ENCODE peak calls at places on chromosomes 11 and 22, in ten cellular contexts. G is posterior cingulate gyrus; T is activated naive CD8-positive, alpha-beta T cell treated with anti-CD3 and anti-CD28 coated beads for 36 hours; C is iPS DF 6.9; P is stromal cell of bone marrow; D is stimulated activated CD4-positive, alpha-beta T cell treated with anti-CD3 and anti-CD28 coated beads, Interleukin-4, amount 100 ng/mL, for 48 hours; I is effector CD4-positive, alpha-beta T cell; O is WTC11; Q is posterior vena cava; S is activated T-helper 1 cell treated with anti-CD3 and anti-CD28 coated beads, Interleukin-2, amount 50 U/mL, for 16 hours. R is an unnamed sample.

GRCh38 chr11:41534861-41535260 is 75.4 kb upstream of the LRRC4C start:
- DNase-seq in G (no peak), P (no peak), D (no peak), C (no peak), O (no peak), I (no peak), T (no peak), Q (no peak), S (no peak), R (no peak)

GRCh38 chr22:43018615-43019014 is 3.7 kb upstream of the PACSIN2 start:
- DNase-seq in C (no peak), P (no peak), I (no peak), D (no peak), S (no peak), Q (no peak), G (no peak), O (no peak), T (no peak), R (no peak)

GRCh38 chr11:132685174-132685611 is 847.1 kb downstream of the OPCML start:
- DNase-seq in C (no peak), Q (no peak), G (no peak), O (no peak), T (no peak), P (peak), I (no peak), D (no peak), S (no peak), R (peak)

GRCh38 chr22:50498322-50498861 is 9.1 kb downstream of the LMF2 start:
- DNase-seq in P (no peak), I (peak), S (peak), D (peak), O (peak), T (peak), C (no peak), Q (no peak), G (no peak), R (peak)

GRCh38 chr11:17076517-17077239 is 789 bp downstream of the RPS13 start:
- DNase-seq in T (no peak), Q (no peak), O (no peak), S (no peak), P (no peak), G (no peak), C (no peak), I (no peak), D (no peak), R (no peak)

GRCh38 chr11:62889484-62890437 is 9.1 kb downstream of the SLC3A2 start:
- DNase-seq in G (no peak), I (no peak), C (no peak), T (no peak), S (no peak), Q (no peak), O (no peak), P (no peak), D (no peak), R (peak)

GRCh38 chr11:74000307-74000630 is 8.6 kb downstream of the UCP3 start:
- DNase-seq in I (no peak), O (no peak), P (no peak), G (no peak), C (no peak), D (no peak), S (no peak), T (no peak), Q (peak), R (no peak)

GRCh38 chr11:28447226-28447625 is 339.0 kb downstream of the METTL15 start:
- DNase-seq in O (no peak), G (no peak), D (no peak), S (no peak), I (no peak), P (no peak), T (no peak), Q (no peak), C (no peak), R (no peak)

GRCh38 chr11:114284021-114284420 is 12.2 kb upstream of the NNMT start:
- DNase-seq in D (no peak), G (no peak), O (no peak), S (no peak), Q (no peak), I (no peak), T (no peak), P (no peak), C (no peak), R (no peak)

GRCh38 chr22:39312410-39312809 is 7.0 kb downstream of the RPL3 start:
- DNase-seq in I (no peak), Q (no peak), D (no peak), T (no peak), S (no peak), P (no peak), C (no peak), G (no peak), O (no peak), R (no peak)

GRCh38 chr11:66842501-66842895 is 743 bp upstream of the RCE1 start:
- DNase-seq in Q (no peak), C (no peak), I (no peak), S (no peak), T (no peak), D (no peak), G (no peak), O (no peak), P (no peak), R (no peak)

GRCh38 chr22:19527861-19528417 is 3.7 kb upstream of the CLDN5 start:
- DNase-seq in P (peak), G (no peak), C (no peak), D (no peak), T (no peak), O (no peak), I (no peak), Q (peak), S (no peak), R (no peak)

GRCh38 chr11:18046116-18046777 is at the start of gene TPH1:
- DNase-seq in T (no peak), P (peak), G (peak), C (no peak), I (no peak), S (no peak), D (no peak), Q (peak), O (peak), R (no peak)

GRCh38 chr22:46379301-46379930 is 43.9 kb downstream of the TRMU start:
- DNase-seq in O (no peak), C (no peak), I (no peak), G (peak), Q (no peak), D (no peak), T (no peak), P (no peak), S (no peak), R (no peak)

GRCh38 chr22:46113910-46114517 is 36.3 kb upstream of the PPARA start:
- DNase-seq in I (no peak), T (no peak), C (no peak), Q (no peak), S (no peak), G (no peak), P (no peak), D (no peak), O (no peak), R (no peak)

GRCh38 chr11:92941676-92942571 is 27.5 kb upstream of the MTNR1B start:
- DNase-seq in O (no peak), C (no peak), Q (no peak), G (no peak), D (no peak), P (peak), S (no peak), I (no peak), T (no peak), R (no peak)

GRCh38 chr11:86218125-86219081 is 26.1 kb upstream of the EED start:
- DNase-seq in S (peak), Q (peak), G (peak), I (peak), C (peak), D (peak), T (peak), P (peak), O (peak), R (peak)

GRCh38 chr11:123313261-123313660 is 116.8 kb upstream of the GRAMD1B start:
- DNase-seq in Q (no peak), C (no peak), G (no peak), O (no peak), P (no peak), T (no peak), D (no peak), I (no peak), S (no peak), R (no peak)